ENCODE peak calls at places on chromosomes 7 and 10, in five cellular contexts. F is Calu3, C is GM13976, Q is A549, X is SK-N-SH. Z is an unnamed sample.

GRCh38 chr10:36424377-36424971 is 700.9 kb upstream of the ANKRD30A start:
- DNase-seq in F (no peak), C (no peak), Q (no peak), X (no peak), Z (no peak)

GRCh38 chr10:30784896-30785605 is 155.5 kb upstream of the LYZL2 start:
- DNase-seq in F (peak; percentile 73), C (peak; percentile 67), Q (no peak), X (peak; percentile 91), Z (peak; percentile 47)

GRCh38 chr10:4331150-4331549 is 494.9 kb upstream of the AKR1E2 start:
- DNase-seq in F (no peak), C (no peak), Q (no peak), X (no peak), Z (no peak)

GRCh38 chr7:155644971-155645509 is 579 bp downstream of the RBM33 start:
- DNase-seq in F (peak; percentile 22), C (peak; percentile 53), Q (peak; percentile 57), X (peak; percentile 80), Z (peak; percentile 57)

GRCh38 chr10:69101451-69102095 is 13.7 kb downstream of the SRGN start:
- DNase-seq in F (no peak), C (no peak), Q (no peak), X (no peak), Z (no peak)

GRCh38 chr10:126839094-126839761 is 66.0 kb upstream of the DOCK1 start:
- DNase-seq in F (peak; percentile 32), C (no peak), Q (no peak), X (no peak), Z (no peak)

GRCh38 chr10:22712246-22712958 is 2.0 kb downstream of the PIP4K2A start:
- DNase-seq in F (no peak), C (no peak), Q (no peak), X (no peak), Z (no peak)

GRCh38 chr7:39650676-39651075 is 27.3 kb downstream of the RALA start:
- DNase-seq in F (no peak), C (no peak), Q (no peak), X (no peak), Z (no peak)

GRCh38 chr10:69911571-69912528 is 110.1 kb downstream of the COL13A1 start:
- DNase-seq in F (no peak), C (no peak), Q (no peak), X (no peak), Z (no peak)

GRCh38 chr10:132453470-132453861 is 56.5 kb downstream of the PWWP2B start:
- DNase-seq in F (no peak), C (no peak), Q (no peak), X (no peak), Z (no peak)
- TF ChIP-seq CTCF in F (no peak), C (no peak), Q (no peak), X (no peak), Z (no peak)

GRCh38 chr7:40859076-40859475 is 724.3 kb downstream of the SUGCT start:
- DNase-seq in F (no peak), C (no peak), Q (no peak), X (no peak), Z (no peak)
- TF ChIP-seq CTCF in F (no peak), C (no peak), Q (no peak), X (no peak), Z (no peak)

GRCh38 chr10:62305813-62306212 is 37.2 kb upstream of the RTKN2 start:
- DNase-seq in F (no peak), C (no peak), Q (no peak), X (no peak), Z (no peak)

GRCh38 chr10:62303922-62304321 is 35.3 kb upstream of the RTKN2 start:
- DNase-seq in F (no peak), C (no peak), Q (no peak), X (no peak), Z (no peak)

GRCh38 chr10:62308101-62308500 is 39.5 kb upstream of the RTKN2 start:
- DNase-seq in F (no peak), C (no peak), Q (no peak), X (no peak), Z (no peak)

GRCh38 chr10:62306663-62307062 is 38.0 kb upstream of the RTKN2 start:
- DNase-seq in F (no peak), C (no peak), Q (no peak), X (no peak), Z (no peak)

GRCh38 chr10:62307635-62308034 is 39.0 kb upstream of the RTKN2 start:
- DNase-seq in F (no peak), C (no peak), Q (no peak), X (no peak), Z (no peak)
- TF ChIP-seq CTCF in F (no peak), C (no peak), Q (no peak), X (no peak), Z (no peak)

GRCh38 chr10:103576076-103576471 is 82.6 kb downstream of the NEURL1 start:
- DNase-seq in F (no peak), C (no peak), Q (no peak), X (no peak), Z (no peak)

GRCh38 chr10:103578782-103579382 is 85.4 kb downstream of the NEURL1 start:
- DNase-seq in F (peak; percentile 51), C (no peak), Q (peak; percentile 39), X (no peak), Z (peak; percentile 73)

GRCh38 chr10:103575416-103576075 is 82.0 kb downstream of the NEURL1 start:
- DNase-seq in F (no peak), C (no peak), Q (no peak), X (no peak), Z (no peak)

GRCh38 chr10:103574116-103575061 is 80.9 kb downstream of the NEURL1 start:
- DNase-seq in F (no peak), C (no peak), Q (no peak), X (no peak), Z (no peak)

GRCh38 chr10:103576862-103577261 is 83.4 kb downstream of the NEURL1 start:
- DNase-seq in F (no peak), C (no peak), Q (no peak), X (no peak), Z (no peak)
- TF ChIP-seq CTCF in F (no peak), C (no peak), Q (no peak), X (no peak), Z (no peak)